ENCODE peak calls at places on chromosomes 11 and 22, in five cellular contexts. J, I, D, U and W are unnamed samples.

GRCh38 chr22:46638601-46639431 is 18.6 kb downstream of the GRAMD4 start:
- DNase-seq in J (no peak), I (no peak), D (no peak), U (no peak), W (no peak)

GRCh38 chr22:42604403-42604802 is 10.3 kb downstream of the POLDIP3 start:
- DNase-seq in J (no peak), I (no peak), D (no peak), U (no peak), W (no peak)

GRCh38 chr11:83574516-83574915 is 288.3 kb upstream of the CCDC90B start:
- DNase-seq in J (no peak), I (no peak), D (no peak), U (no peak), W (no peak)

GRCh38 chr22:25508161-25508560 is 56.3 kb upstream of the GRK3 start:
- DNase-seq in J (no peak), I (no peak), D (no peak), U (no peak), W (no peak)

GRCh38 chr11:129214710-129215295 is 22.7 kb upstream of the ARHGAP32 start:
- DNase-seq in J (no peak), I (no peak), D (no peak), U (no peak), W (no peak)

GRCh38 chr11:78833237-78833636 is 258.6 kb upstream of the NARS2 start:
- DNase-seq in J (no peak), I (no peak), D (no peak), U (no peak), W (no peak)

GRCh38 chr11:69321877-69322350 is 28.0 kb downstream of the MYEOV start:
- DNase-seq in J (no peak), I (peak; percentile 65), D (no peak), U (no peak), W (no peak)

GRCh38 chr11:23723861-23724260 is 773.0 kb upstream of the LUZP2 start:
- DNase-seq in J (no peak), I (no peak), D (no peak), U (no peak), W (no peak)

GRCh38 chr11:30474151-30474954 is 111.8 kb downstream of the MPPED2 start:
- DNase-seq in J (no peak), I (no peak), D (no peak), U (no peak), W (no peak)

GRCh38 chr11:123437236-123437979 is 7.3 kb downstream of the GRAMD1B start:
- DNase-seq in J (no peak), I (no peak), D (no peak), U (no peak), W (no peak)

GRCh38 chr22:19064354-19065054 is 57.7 kb downstream of the DGCR2 start:
- DNase-seq in J (no peak), I (no peak), D (no peak), U (no peak), W (no peak)

GRCh38 chr11:8926236-8926635 is 6.5 kb downstream of the C11orf16 start:
- DNase-seq in J (no peak), I (no peak), D (no peak), U (no peak), W (no peak)